ENCODE peak calls at places on chromosomes 1 and 21, in nine cellular contexts. B, G, L, V, N, R, W, A and F are unnamed samples.

GRCh38 chr1:54016343-54017282 is 1.4 kb downstream of the LDLRAD1 start:
- DNase-seq in B (peak), G (peak), L (peak), V (no peak), N (peak), R (no peak), W (peak), A (no peak), F (no peak)

GRCh38 chr1:202084791-202085681 is 37.7 kb upstream of the GPR37L1 start:
- DNase-seq in B (peak), G (no peak), L (no peak), V (no peak), N (no peak), R (no peak), W (peak), A (no peak), F (no peak)

GRCh38 chr1:158037876-158038359 is 44.5 kb downstream of the KIRREL1 start:
- DNase-seq in B (peak), G (peak), L (no peak), V (no peak), N (peak), R (no peak), W (no peak), A (no peak), F (no peak)

GRCh38 chr1:183180213-183180612 is 5.9 kb upstream of the LAMC2 start:
- DNase-seq in B (no peak), G (peak), L (peak), V (peak), N (no peak), R (no peak), W (no peak), A (peak), F (no peak)

GRCh38 chr1:4029376-4029775 is 129.3 kb upstream of the C1orf174 start:
- DNase-seq in B (no peak), G (no peak), L (no peak), V (no peak), N (no peak), R (no peak), W (no peak), A (no peak), F (no peak)

GRCh38 chr21:17613242-17613676 is 558 bp upstream of the BTG3 start:
- DNase-seq in B (peak), G (no peak), L (peak), V (no peak), N (no peak), R (no peak), W (no peak), A (peak), F (peak)

GRCh38 chr21:35565204-35565611 is 495.1 kb downstream of the SETD4 start:
- DNase-seq in B (peak), G (peak), L (peak), V (no peak), N (no peak), R (no peak), W (no peak), A (peak), F (no peak)

GRCh38 chr1:109185990-109186703 is 27.6 kb upstream of the SARS1 start:
- DNase-seq in B (no peak), G (no peak), L (peak), V (no peak), N (no peak), R (no peak), W (no peak), A (no peak), F (no peak)

GRCh38 chr1:203065191-203065590 is 20.6 kb downstream of the MYOG start:
- DNase-seq in B (no peak), G (no peak), L (no peak), V (no peak), N (no peak), R (no peak), W (no peak), A (no peak), F (no peak)

GRCh38 chr1:115515270-115515669 is 126.5 kb upstream of the VANGL1 start:
- DNase-seq in B (no peak), G (no peak), L (no peak), V (no peak), N (no peak), R (no peak), W (no peak), A (no peak), F (no peak)

GRCh38 chr1:91732291-91732953 is 153.5 kb downstream of the TGFBR3 start:
- DNase-seq in B (peak), G (peak), L (no peak), V (peak), N (no peak), R (peak), W (peak), A (no peak), F (peak)

GRCh38 chr1:10646347-10646861 is 150.0 kb downstream of the CASZ1 start:
- DNase-seq in B (no peak), G (peak), L (no peak), V (peak), N (no peak), R (peak), W (peak), A (no peak), F (no peak)

GRCh38 chr1:198966519-198966918 is 327.7 kb downstream of the PTPRC start:
- DNase-seq in B (no peak), G (no peak), L (no peak), V (no peak), N (no peak), R (no peak), W (no peak), A (no peak), F (no peak)

GRCh38 chr21:35882791-35883240 is 177.5 kb downstream of the SETD4 start:
- DNase-seq in B (no peak), G (peak), L (no peak), V (no peak), N (no peak), R (no peak), W (no peak), A (no peak), F (no peak)

GRCh38 chr1:239922778-239923522 is 168.7 kb upstream of the FMN2 start:
- DNase-seq in B (no peak), G (no peak), L (no peak), V (no peak), N (no peak), R (no peak), W (no peak), A (no peak), F (no peak)

GRCh38 chr21:34223376-34223775 is 140.4 kb upstream of the KCNE2 start:
- DNase-seq in B (no peak), G (no peak), L (no peak), V (no peak), N (no peak), R (no peak), W (no peak), A (no peak), F (peak)

GRCh38 chr1:155872527-155872926 is 13.2 kb downstream of the SYT11 start:
- DNase-seq in B (no peak), G (no peak), L (no peak), V (no peak), N (no peak), R (no peak), W (no peak), A (no peak), F (no peak)

DNA sequence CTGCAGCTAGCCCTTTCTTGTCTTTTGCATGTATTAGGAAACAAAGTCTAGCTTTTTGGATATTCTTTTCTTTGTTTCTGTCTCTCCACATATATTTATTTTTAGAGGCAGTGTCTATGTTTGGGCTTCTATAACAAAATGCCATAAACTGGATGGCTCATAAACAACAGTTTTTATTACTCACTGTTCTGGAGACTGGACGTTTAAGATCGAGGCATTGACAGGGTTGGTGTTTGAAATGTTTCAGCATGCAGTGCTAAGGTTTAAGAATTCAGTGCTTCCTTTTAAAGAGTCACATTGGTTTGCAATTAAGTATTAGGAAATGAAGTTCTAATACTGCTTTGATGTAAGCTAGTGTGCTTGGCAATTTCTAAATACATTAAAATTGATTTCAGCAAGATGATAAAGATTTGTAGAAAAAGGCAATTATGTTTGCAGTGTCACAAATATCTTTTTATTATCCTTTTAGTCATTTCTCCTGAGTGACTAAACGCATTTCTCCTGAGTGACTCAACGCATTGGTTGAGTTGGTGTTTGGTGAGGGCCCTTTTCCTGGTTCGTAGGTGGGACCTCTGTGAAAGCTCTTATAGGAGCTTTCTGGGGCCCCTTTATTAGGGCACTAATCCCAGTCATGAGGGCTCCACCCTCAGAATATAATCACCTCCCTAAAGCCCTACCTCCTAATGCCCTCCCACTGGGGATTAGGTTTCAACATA is 317.0 kb downstream of the USP25 start:
- DNase-seq in B (no peak), G (peak), L (no peak), V (no peak), N (no peak), R (no peak), W (no peak), A (no peak), F (no peak)
- H3K4me3 ChIP-seq in B (no peak), G (no peak), L (no peak), V (no peak), N (no peak), R (no peak), W (no peak), A (no peak), F (no peak)

DNA sequence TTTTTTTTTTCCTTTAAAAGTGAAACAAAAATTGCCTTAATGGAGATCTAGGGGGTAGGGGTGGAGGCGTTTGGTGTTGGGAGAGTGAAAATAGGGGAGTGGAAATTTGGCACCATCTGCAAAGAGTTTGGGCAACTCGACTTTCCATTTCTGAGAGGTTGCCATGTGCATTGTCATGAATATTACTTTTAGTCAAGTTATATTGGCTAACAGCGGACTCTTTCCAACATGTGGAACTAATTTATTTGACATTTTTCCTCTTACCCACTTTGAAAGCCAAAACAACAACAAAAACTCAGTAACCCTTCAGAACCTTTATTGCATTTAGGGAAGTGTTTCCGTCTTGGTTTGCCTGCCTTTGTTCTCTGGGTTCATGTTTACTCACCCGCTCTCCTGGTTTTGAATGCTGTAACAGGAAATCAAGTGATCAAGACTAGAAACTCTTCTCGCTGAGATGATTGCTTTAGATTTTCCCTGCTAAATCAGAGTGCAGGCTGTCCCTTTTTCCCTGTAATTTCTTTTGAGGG is 70.4 kb downstream of the CACHD1 start:
- DNase-seq in B (no peak), G (no peak), L (no peak), V (no peak), N (no peak), R (no peak), W (no peak), A (no peak), F (no peak)
- H3K4me3 ChIP-seq in B (peak), G (no peak), L (no peak), V (peak), N (peak), R (no peak), W (no peak), A (no peak), F (peak)

GRCh38 chr1:18949689-18950414 is 6.6 kb downstream of the IFFO2 start:
- DNase-seq in B (peak), G (peak), L (no peak), V (no peak), N (no peak), R (no peak), W (no peak), A (peak), F (no peak)
- H3K4me3 ChIP-seq in B (peak), G (peak), L (no peak), V (peak), N (peak), R (no peak), W (no peak), A (peak), F (peak)

GRCh38 chr1:33429846-33430750 is 797 bp downstream of the PHC2 start:
- DNase-seq in B (peak), G (no peak), L (peak), V (no peak), N (peak), R (no peak), W (no peak), A (no peak), F (no peak)

GRCh38 chr1:33426906-33427305 is 4.0 kb downstream of the PHC2 start:
- DNase-seq in B (no peak), G (no peak), L (no peak), V (no peak), N (no peak), R (no peak), W (no peak), A (no peak), F (no peak)

GRCh38 chr1:33430751-33431593 is at the start of gene PHC2:
- DNase-seq in B (peak), G (peak), L (peak), V (peak), N (peak), R (peak), W (peak), A (peak), F (no peak)

GRCh38 chr1:33429332-33429731 is 1.6 kb downstream of the PHC2 start:
- DNase-seq in B (no peak), G (no peak), L (no peak), V (no peak), N (no peak), R (no peak), W (no peak), A (no peak), F (no peak)

DNA sequence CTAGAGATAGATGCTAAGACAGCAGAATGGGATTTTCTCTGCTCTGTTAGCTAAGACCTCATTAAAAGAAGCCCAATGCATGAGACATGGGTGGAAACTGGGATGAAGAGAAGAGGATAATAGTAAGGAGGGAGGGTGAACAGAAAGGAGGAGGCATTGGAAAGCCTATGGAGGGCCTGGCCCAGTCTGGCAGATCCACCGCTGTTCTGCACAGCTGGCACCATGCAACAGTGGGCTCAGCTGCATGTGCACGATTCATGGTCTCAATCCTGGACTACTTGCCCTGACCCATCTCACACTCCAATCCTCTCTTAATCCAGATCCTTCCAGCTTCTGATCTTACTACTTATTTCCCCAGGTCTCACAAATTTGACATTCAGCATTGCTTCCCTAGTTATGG is 2.2 kb downstream of the PHC2 start:
- DNase-seq in B (no peak), G (no peak), L (no peak), V (no peak), N (no peak), R (no peak), W (no peak), A (no peak), F (no peak)
- H3K4me3 ChIP-seq in B (no peak), G (no peak), L (no peak), V (no peak), N (no peak), R (no peak), W (peak), A (no peak), F (no peak)

GRCh38 chr1:925532-926421 is 2.1 kb downstream of the SAMD11 start:
- DNase-seq in B (peak), G (peak), L (no peak), V (no peak), N (no peak), R (peak), W (no peak), A (peak), F (no peak)
- H3K4me3 ChIP-seq in B (no peak), G (peak), L (no peak), V (peak), N (peak), R (no peak), W (peak), A (peak), F (peak)

GRCh38 chr1:161989108-161989507 is 34.6 kb downstream of the OLFML2B start:
- DNase-seq in B (no peak), G (peak), L (no peak), V (no peak), N (no peak), R (no peak), W (no peak), A (no peak), F (no peak)

GRCh38 chr1:161987872-161988271 is 35.8 kb downstream of the OLFML2B start:
- DNase-seq in B (no peak), G (no peak), L (no peak), V (no peak), N (no peak), R (no peak), W (no peak), A (no peak), F (no peak)

GRCh38 chr1:161989801-161990200 is 33.9 kb downstream of the OLFML2B start:
- DNase-seq in B (no peak), G (no peak), L (no peak), V (no peak), N (no peak), R (no peak), W (no peak), A (no peak), F (no peak)

GRCh38 chr1:161987303-161987702 is 36.4 kb downstream of the OLFML2B start:
- DNase-seq in B (no peak), G (no peak), L (no peak), V (no peak), N (no peak), R (no peak), W (no peak), A (no peak), F (no peak)

DNA sequence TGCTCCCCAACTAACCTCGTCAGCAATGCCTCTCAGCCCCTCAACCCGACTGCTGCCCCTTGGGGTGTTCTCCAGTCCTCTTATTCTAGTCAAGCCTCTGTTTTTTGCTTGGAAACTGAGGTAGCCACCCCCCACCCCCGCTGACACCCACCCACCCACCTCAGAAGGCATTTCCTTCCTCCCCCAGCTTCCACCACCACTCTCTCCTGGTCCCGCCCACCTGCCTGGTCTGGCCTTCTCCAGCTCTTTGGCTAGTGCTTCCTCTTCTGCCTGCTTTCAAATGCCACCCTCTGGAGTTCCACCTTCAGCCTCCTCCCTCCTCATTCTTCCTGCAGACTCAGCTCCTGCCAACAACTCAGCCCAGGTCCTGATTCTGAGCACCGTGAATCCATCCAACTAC is 35.3 kb downstream of the OLFML2B start:
- DNase-seq in B (no peak), G (no peak), L (no peak), V (no peak), N (no peak), R (no peak), W (no peak), A (no peak), F (no peak)
- H3K4me3 ChIP-seq in B (no peak), G (no peak), L (no peak), V (no peak), N (no peak), R (no peak), W (no peak), A (no peak), F (no peak)

DNA sequence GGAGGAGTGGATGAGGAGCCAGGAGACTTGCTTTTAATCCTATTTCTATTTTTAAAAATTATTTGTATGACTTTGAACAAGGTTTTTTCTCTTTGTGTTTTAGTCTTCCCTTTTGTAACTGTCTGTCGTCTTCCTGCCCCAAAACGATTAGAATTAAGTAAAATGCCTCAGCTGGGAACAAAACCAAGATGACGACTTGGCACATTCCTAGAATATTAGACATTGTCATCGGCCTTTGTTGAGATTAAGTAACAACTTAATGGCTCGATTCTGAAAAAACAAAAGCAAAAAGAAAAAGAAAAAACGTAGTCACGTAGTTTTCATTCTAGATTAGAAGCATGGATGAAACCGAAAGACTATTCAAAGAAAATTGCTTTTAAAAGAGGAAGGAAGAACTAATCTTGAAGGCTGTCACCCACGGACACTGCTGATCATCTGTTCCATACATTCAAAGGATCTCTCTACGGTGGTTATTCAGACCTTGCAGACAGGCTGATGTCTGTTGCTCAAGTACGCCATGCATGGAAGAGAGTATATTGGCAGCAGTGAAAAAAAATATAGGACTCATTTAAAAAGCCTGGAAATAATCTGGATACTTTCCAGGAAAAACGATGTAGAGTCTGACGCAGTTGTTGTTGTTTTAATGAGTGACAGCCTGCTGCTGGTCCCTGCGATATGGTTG is 16.9 kb downstream of the GNG4 start:
- DNase-seq in B (no peak), G (peak), L (no peak), V (no peak), N (no peak), R (no peak), W (no peak), A (no peak), F (no peak)
- H3K4me3 ChIP-seq in B (peak), G (peak), L (no peak), V (peak), N (no peak), R (no peak), W (no peak), A (peak), F (no peak)

GRCh38 chr1:114318951-114319350 is 165.3 kb upstream of the SYT6 start:
- DNase-seq in B (no peak), G (no peak), L (no peak), V (no peak), N (no peak), R (no peak), W (no peak), A (no peak), F (no peak)

GRCh38 chr1:114322726-114323125 is 169.1 kb upstream of the SYT6 start:
- DNase-seq in B (no peak), G (no peak), L (no peak), V (no peak), N (no peak), R (no peak), W (no peak), A (no peak), F (no peak)

GRCh38 chr1:114319480-114319879 is 165.8 kb upstream of the SYT6 start:
- DNase-seq in B (no peak), G (peak), L (no peak), V (no peak), N (no peak), R (no peak), W (no peak), A (no peak), F (no peak)

GRCh38 chr1:114322207-114322606 is 168.5 kb upstream of the SYT6 start:
- DNase-seq in B (no peak), G (no peak), L (no peak), V (no peak), N (no peak), R (no peak), W (no peak), A (no peak), F (no peak)

GRCh38 chr1:114320586-114320985 is 166.9 kb upstream of the SYT6 start:
- DNase-seq in B (no peak), G (peak), L (no peak), V (peak), N (no peak), R (no peak), W (no peak), A (no peak), F (no peak)
- H3K4me3 ChIP-seq in B (no peak), G (no peak), L (no peak), V (no peak), N (no peak), R (no peak), W (no peak), A (no peak), F (no peak)

DNA sequence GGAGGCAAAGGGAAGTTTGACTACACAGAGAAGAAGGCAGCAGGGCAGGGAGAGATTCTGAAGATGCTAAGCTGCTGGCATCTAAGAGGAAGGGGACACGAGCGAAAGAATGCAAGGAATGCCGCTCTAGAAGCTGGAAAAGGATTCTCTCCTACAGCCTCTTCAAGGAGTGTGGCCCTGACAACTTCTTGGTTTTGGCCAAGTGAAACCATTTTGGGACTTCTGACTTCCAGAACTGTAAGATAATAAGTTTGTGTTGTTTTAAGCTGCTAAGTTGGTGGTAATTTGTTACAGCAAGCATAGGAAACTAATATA is 28.5 kb downstream of the MGST3 start:
- DNase-seq in B (no peak), G (no peak), L (no peak), V (no peak), N (no peak), R (no peak), W (no peak), A (no peak), F (no peak)
- H3K4me3 ChIP-seq in B (no peak), G (no peak), L (no peak), V (no peak), N (no peak), R (no peak), W (no peak), A (no peak), F (no peak)